ENCODE peak calls at places on chromosomes 7 and 10, in five cellular contexts. One of them, this sample, is unnamed.

GRCh38 chr7:138205614-138206150 is 129.4 kb downstream of the AKR1D1 start:
- DNase-seq in left ventricle myocardium inferior: no peak
- DNase-seq in AG10803: no peak
- DNase-seq in WTC11: no peak
- DNase-seq in CD14-positive monocyte: no peak
- DNase-seq in this sample: no peak

GRCh38 chr7:148547946-148548345 is 42.6 kb upstream of the C7orf33 start:
- DNase-seq in left ventricle myocardium inferior: no peak
- DNase-seq in WTC11: no peak
- DNase-seq in AG10803: no peak
- DNase-seq in CD14-positive monocyte: no peak
- DNase-seq in this sample: no peak

GRCh38 chr7:158802535-158803199 is 26.6 kb downstream of the ESYT2 start:
- DNase-seq in CD14-positive monocyte: no peak
- DNase-seq in left ventricle myocardium inferior: no peak
- DNase-seq in WTC11: no peak
- DNase-seq in AG10803: peak
- DNase-seq in this sample: no peak

GRCh38 chr10:8179081-8179480 is 124.6 kb downstream of the GATA3 start:
- DNase-seq in WTC11: no peak
- DNase-seq in CD14-positive monocyte: no peak
- DNase-seq in AG10803: no peak
- DNase-seq in left ventricle myocardium inferior: no peak
- DNase-seq in this sample: no peak

GRCh38 chr7:69516208-69516820 is 82.0 kb upstream of the AUTS2 start:
- DNase-seq in CD14-positive monocyte: no peak
- DNase-seq in AG10803: no peak
- DNase-seq in WTC11: no peak
- DNase-seq in left ventricle myocardium inferior: peak
- DNase-seq in this sample: peak

GRCh38 chr7:143484059-143484458 is 6.4 kb downstream of the TAS2R41 start:
- DNase-seq in AG10803: peak
- DNase-seq in CD14-positive monocyte: no peak
- DNase-seq in left ventricle myocardium inferior: no peak
- DNase-seq in WTC11: no peak
- DNase-seq in this sample: no peak

GRCh38 chr10:42753126-42753506 is 29.5 kb upstream of the BMS1 start:
- DNase-seq in CD14-positive monocyte: no peak
- DNase-seq in AG10803: peak
- DNase-seq in left ventricle myocardium inferior: peak
- DNase-seq in WTC11: peak
- DNase-seq in this sample: no peak

GRCh38 chr10:62384447-62385081 is 10.4 kb downstream of the ZNF365 start:
- DNase-seq in left ventricle myocardium inferior: no peak
- DNase-seq in CD14-positive monocyte: no peak
- DNase-seq in AG10803: no peak
- DNase-seq in WTC11: no peak
- DNase-seq in this sample: no peak

GRCh38 chr10:113438660-113439059 is 114.2 kb upstream of the HABP2 start:
- DNase-seq in CD14-positive monocyte: no peak
- DNase-seq in AG10803: peak
- DNase-seq in left ventricle myocardium inferior: no peak
- DNase-seq in WTC11: no peak
- DNase-seq in this sample: no peak

GRCh38 chr7:138317044-138317596 is 142.9 kb upstream of the TRIM24 start:
- DNase-seq in AG10803: no peak
- DNase-seq in left ventricle myocardium inferior: no peak
- DNase-seq in CD14-positive monocyte: no peak
- DNase-seq in WTC11: no peak
- DNase-seq in this sample: no peak

GRCh38 chr10:77004917-77005564 is 632.6 kb downstream of the KCNMA1 start:
- DNase-seq in CD14-positive monocyte: no peak
- DNase-seq in AG10803: peak
- DNase-seq in left ventricle myocardium inferior: no peak
- DNase-seq in WTC11: no peak
- DNase-seq in this sample: no peak

GRCh38 chr10:86282664-86283465 is 83.7 kb downstream of the GRID1 start:
- DNase-seq in CD14-positive monocyte: no peak
- DNase-seq in WTC11: no peak
- DNase-seq in AG10803: no peak
- DNase-seq in left ventricle myocardium inferior: no peak
- DNase-seq in this sample: peak

GRCh38 chr10:24360286-24361127 is 151.6 kb downstream of the KIAA1217 start:
- DNase-seq in WTC11: peak
- DNase-seq in left ventricle myocardium inferior: peak
- DNase-seq in CD14-positive monocyte: no peak
- DNase-seq in AG10803: peak
- DNase-seq in this sample: no peak
- TF ChIP-seq CTCF in WTC11: peak
- TF ChIP-seq CTCF in left ventricle myocardium inferior: peak
- TF ChIP-seq CTCF in CD14-positive monocyte: no peak
- TF ChIP-seq CTCF in AG10803: peak
- TF ChIP-seq CTCF in this sample: peak

GRCh38 chr7:33459340-33459751 is 330.0 kb downstream of the BBS9 start:
- DNase-seq in CD14-positive monocyte: no peak
- DNase-seq in WTC11: peak
- DNase-seq in AG10803: peak
- DNase-seq in left ventricle myocardium inferior: no peak
- DNase-seq in this sample: no peak
- TF ChIP-seq CTCF in CD14-positive monocyte: no peak
- TF ChIP-seq CTCF in WTC11: peak
- TF ChIP-seq CTCF in AG10803: peak
- TF ChIP-seq CTCF in left ventricle myocardium inferior: peak
- TF ChIP-seq CTCF in this sample: peak

DNA sequence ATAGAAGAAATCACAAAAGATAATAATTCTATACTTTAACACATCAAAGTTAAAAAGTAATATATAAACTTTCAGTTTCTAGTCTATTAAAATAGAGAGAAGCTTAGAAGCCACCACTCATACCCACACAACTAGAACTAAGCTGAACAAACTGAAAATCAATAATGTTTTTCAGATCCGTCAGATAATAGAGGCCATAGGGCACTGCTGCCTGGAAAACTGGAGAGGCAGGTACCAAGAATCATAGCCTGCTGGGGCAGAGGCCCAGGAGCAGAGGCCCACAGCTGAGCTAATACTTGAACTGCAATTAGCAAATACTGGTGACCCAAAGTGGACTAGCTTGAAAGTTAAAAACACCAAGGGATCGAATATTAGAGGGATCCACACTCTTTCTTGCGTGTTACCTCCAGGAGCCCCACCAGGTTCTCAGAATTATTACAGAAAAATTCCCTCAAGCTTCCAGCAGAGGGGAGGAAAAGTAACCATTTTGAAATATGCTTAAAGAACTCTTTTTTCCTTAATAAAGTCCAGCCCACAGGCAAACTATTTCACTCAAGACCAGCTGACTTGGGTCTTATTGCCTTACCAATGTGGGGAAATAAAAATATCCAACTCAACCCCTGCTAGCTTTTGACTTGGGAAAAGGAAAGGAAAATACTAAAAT is 774.1 kb upstream of the IGFBP3 start:
- DNase-seq in CD14-positive monocyte: no peak
- DNase-seq in WTC11: no peak
- DNase-seq in AG10803: no peak
- DNase-seq in left ventricle myocardium inferior: no peak
- DNase-seq in this sample: no peak
- TF ChIP-seq CTCF in CD14-positive monocyte: no peak
- TF ChIP-seq CTCF in WTC11: no peak
- TF ChIP-seq CTCF in AG10803: peak
- TF ChIP-seq CTCF in left ventricle myocardium inferior: peak
- TF ChIP-seq CTCF in this sample: peak

DNA sequence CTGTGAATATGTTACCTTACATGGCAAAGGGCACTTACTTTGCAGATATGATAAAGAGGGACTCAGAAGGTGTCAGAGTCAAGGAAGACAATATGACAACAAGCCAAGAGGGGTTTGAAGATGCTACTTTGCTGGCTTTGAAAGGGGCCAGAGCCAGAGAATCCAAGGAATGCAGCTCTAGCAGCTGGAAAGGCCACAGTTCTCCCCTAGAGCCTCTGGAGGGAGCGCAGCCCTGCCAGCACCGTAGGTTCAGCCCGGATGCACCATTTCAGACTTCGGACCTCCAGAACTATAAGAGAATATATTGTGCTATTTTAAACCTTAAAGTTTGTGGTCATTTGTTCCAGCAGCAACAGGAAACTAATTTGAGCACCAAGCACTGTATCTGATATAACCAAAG is 32.9 kb upstream of the WDR11 start:
- DNase-seq in CD14-positive monocyte: no peak
- DNase-seq in left ventricle myocardium inferior: no peak
- DNase-seq in WTC11: peak
- DNase-seq in AG10803: no peak
- DNase-seq in this sample: no peak
- TF ChIP-seq CTCF in CD14-positive monocyte: no peak
- TF ChIP-seq CTCF in left ventricle myocardium inferior: no peak
- TF ChIP-seq CTCF in WTC11: no peak
- TF ChIP-seq CTCF in AG10803: no peak
- TF ChIP-seq CTCF in this sample: no peak

This sample was measured in chondrocyte.